ENCODE peak calls at places on chromosome 12, in six cellular contexts. One of them, this sample, is unnamed.

GRCh38 chr12:66131067-66131688 is 628 bp upstream of the LLPH start:
- DNase-seq in cardiac muscle cell: no peak
- DNase-seq in Karpas-422: peak; percentile 50
- DNase-seq in A549: no peak
- DNase-seq in ascending aorta: no peak
- DNase-seq in CD8-positive, alpha-beta T cell: no peak
- DNase-seq in this sample: peak; percentile 5

GRCh38 chr12:43551271-43551970 is 582 bp downstream of the ADAMTS20 start:
- DNase-seq in CD8-positive, alpha-beta T cell: no peak
- DNase-seq in A549: no peak
- DNase-seq in cardiac muscle cell: no peak
- DNase-seq in Karpas-422: no peak
- DNase-seq in ascending aorta: no peak
- DNase-seq in this sample: no peak

GRCh38 chr12:45409966-45410365 is 194.1 kb downstream of the ANO6 start:
- DNase-seq in ascending aorta: no peak
- DNase-seq in cardiac muscle cell: peak; percentile 48
- DNase-seq in A549: no peak
- DNase-seq in Karpas-422: no peak
- DNase-seq in CD8-positive, alpha-beta T cell: no peak
- DNase-seq in this sample: peak; percentile 23

GRCh38 chr12:55974308-55974724 is 438 bp downstream of the RAB5B start:
- DNase-seq in Karpas-422: peak; percentile 81
- DNase-seq in A549: peak; percentile 56
- DNase-seq in ascending aorta: no peak
- DNase-seq in cardiac muscle cell: peak; percentile 52
- DNase-seq in CD8-positive, alpha-beta T cell: peak; percentile 11
- DNase-seq in this sample: peak; percentile 56

GRCh38 chr12:96908170-96908675 is 1.2 kb downstream of the NEDD1 start:
- DNase-seq in ascending aorta: no peak
- DNase-seq in A549: no peak
- DNase-seq in Karpas-422: no peak
- DNase-seq in CD8-positive, alpha-beta T cell: no peak
- DNase-seq in cardiac muscle cell: no peak
- DNase-seq in this sample: no peak

GRCh38 chr12:102891756-102892155 is 25.3 kb downstream of the PAH start:
- DNase-seq in Karpas-422: no peak
- DNase-seq in A549: no peak
- DNase-seq in CD8-positive, alpha-beta T cell: no peak
- DNase-seq in ascending aorta: no peak
- DNase-seq in cardiac muscle cell: no peak
- DNase-seq in this sample: no peak

GRCh38 chr12:116366456-116366776 is 88.9 kb upstream of the MED13L start:
- DNase-seq in cardiac muscle cell: no peak
- DNase-seq in Karpas-422: no peak
- DNase-seq in ascending aorta: peak; percentile 72
- DNase-seq in A549: peak; percentile 75
- DNase-seq in CD8-positive, alpha-beta T cell: no peak
- DNase-seq in this sample: peak; percentile 74

GRCh38 chr12:61804301-61804700 is 455.9 kb upstream of the USP15 start:
- DNase-seq in A549: no peak
- DNase-seq in CD8-positive, alpha-beta T cell: no peak
- DNase-seq in Karpas-422: no peak
- DNase-seq in ascending aorta: no peak
- DNase-seq in cardiac muscle cell: no peak
- DNase-seq in this sample: no peak

GRCh38 chr12:120689397-120690082 is 2.6 kb downstream of the MLEC start:
- DNase-seq in CD8-positive, alpha-beta T cell: no peak
- DNase-seq in A549: no peak
- DNase-seq in cardiac muscle cell: no peak
- DNase-seq in Karpas-422: no peak
- DNase-seq in ascending aorta: no peak
- DNase-seq in this sample: peak; percentile 47

GRCh38 chr12:120447992-120448391 is 1.7 kb downstream of the GATC start:
- DNase-seq in ascending aorta: no peak
- DNase-seq in cardiac muscle cell: no peak
- DNase-seq in CD8-positive, alpha-beta T cell: no peak
- DNase-seq in A549: no peak
- DNase-seq in Karpas-422: peak; percentile 37
- DNase-seq in this sample: no peak

GRCh38 chr12:78684419-78684818 is 180.2 kb upstream of the SYT1 start:
- DNase-seq in A549: no peak
- DNase-seq in cardiac muscle cell: no peak
- DNase-seq in CD8-positive, alpha-beta T cell: no peak
- DNase-seq in ascending aorta: no peak
- DNase-seq in Karpas-422: no peak
- DNase-seq in this sample: no peak

GRCh38 chr12:12975322-12976077 is 23.5 kb upstream of the GPRC5D start:
- DNase-seq in ascending aorta: peak; percentile 76
- DNase-seq in cardiac muscle cell: peak; percentile 60
- DNase-seq in A549: peak; percentile 64
- DNase-seq in Karpas-422: peak; percentile 72
- DNase-seq in CD8-positive, alpha-beta T cell: no peak
- DNase-seq in this sample: no peak

GRCh38 chr12:6860942-6861341 is 6.4 kb upstream of the TPI1 start:
- DNase-seq in Karpas-422: no peak
- DNase-seq in A549: no peak
- DNase-seq in cardiac muscle cell: no peak
- DNase-seq in ascending aorta: no peak
- DNase-seq in CD8-positive, alpha-beta T cell: no peak
- DNase-seq in this sample: no peak

GRCh38 chr12:126952106-126953007 is 1314.6 kb upstream of the TMEM132C start:
- DNase-seq in CD8-positive, alpha-beta T cell: no peak
- DNase-seq in Karpas-422: no peak
- DNase-seq in A549: no peak
- DNase-seq in cardiac muscle cell: peak; percentile 1
- DNase-seq in ascending aorta: no peak
- DNase-seq in this sample: no peak
- H3K27ac ChIP-seq in CD8-positive, alpha-beta T cell: no peak overlapping the region
- H3K27ac ChIP-seq in Karpas-422: no peak overlapping the region
- H3K27ac ChIP-seq in A549: no peak overlapping the region
- H3K27ac ChIP-seq in cardiac muscle cell: no peak overlapping the region
- H3K27ac ChIP-seq in ascending aorta: no peak overlapping the region
- H3K27ac ChIP-seq in this sample: no peak overlapping the region

DNA sequence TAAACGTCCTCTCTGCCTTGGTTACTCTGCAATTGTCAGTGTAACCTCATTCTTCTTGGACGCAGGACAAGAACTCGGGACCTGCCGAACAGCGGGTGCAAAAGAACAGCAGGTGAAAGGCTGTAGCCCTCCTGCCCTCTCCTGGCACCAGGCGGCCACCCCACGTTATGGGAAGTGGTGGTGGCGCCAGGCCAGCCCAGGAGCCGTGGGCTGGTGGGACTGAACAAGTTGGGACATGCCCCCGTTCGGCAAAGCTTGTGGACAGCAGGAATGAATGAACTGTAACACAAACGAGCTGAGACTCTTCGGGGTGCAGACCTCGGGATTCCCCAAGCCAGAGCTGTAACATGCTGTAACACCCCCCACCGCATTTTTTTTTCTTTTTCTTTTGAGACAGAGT is 6.6 kb upstream of the M6PR start:
- DNase-seq in A549: no peak
- DNase-seq in CD8-positive, alpha-beta T cell: no peak
- DNase-seq in cardiac muscle cell: no peak
- DNase-seq in ascending aorta: no peak
- DNase-seq in Karpas-422: no peak
- DNase-seq in this sample: no peak
- H3K4me1 ChIP-seq in A549: peaks cover 2% of the 10 kb centered on the region
- H3K4me1 ChIP-seq in CD8-positive, alpha-beta T cell: peaks cover 92% of the 10 kb centered on the region
- H3K4me1 ChIP-seq in cardiac muscle cell: no peaks in the 10 kb centered on the region
- H3K4me1 ChIP-seq in ascending aorta: peaks cover 1% of the 10 kb centered on the region
- H3K4me1 ChIP-seq in Karpas-422: peaks cover 6% of the 10 kb centered on the region
- H3K4me1 ChIP-seq in this sample: no peaks in the 10 kb centered on the region

GRCh38 chr12:48777501-48778400 is 11.1 kb downstream of the ADCY6 start:
- DNase-seq in Karpas-422: no peak
- DNase-seq in A549: no peak
- DNase-seq in CD8-positive, alpha-beta T cell: no peak
- DNase-seq in ascending aorta: no peak
- DNase-seq in cardiac muscle cell: no peak
- DNase-seq in this sample: no peak

GRCh38 chr12:48779869-48780268 is 9.0 kb downstream of the ADCY6 start:
- DNase-seq in Karpas-422: no peak
- DNase-seq in cardiac muscle cell: peak; percentile 96
- DNase-seq in A549: no peak
- DNase-seq in CD8-positive, alpha-beta T cell: no peak
- DNase-seq in ascending aorta: peak; percentile 94
- DNase-seq in this sample: no peak

GRCh38 chr12:48775991-48776649 is 12.8 kb downstream of the ADCY6 start:
- DNase-seq in Karpas-422: no peak
- DNase-seq in ascending aorta: no peak
- DNase-seq in A549: no peak
- DNase-seq in CD8-positive, alpha-beta T cell: no peak
- DNase-seq in cardiac muscle cell: no peak
- DNase-seq in this sample: no peak

GRCh38 chr12:48775299-48775698 is 13.6 kb downstream of the ADCY6 start:
- DNase-seq in cardiac muscle cell: no peak
- DNase-seq in Karpas-422: no peak
- DNase-seq in CD8-positive, alpha-beta T cell: no peak
- DNase-seq in ascending aorta: no peak
- DNase-seq in A549: no peak
- DNase-seq in this sample: no peak

DNA sequence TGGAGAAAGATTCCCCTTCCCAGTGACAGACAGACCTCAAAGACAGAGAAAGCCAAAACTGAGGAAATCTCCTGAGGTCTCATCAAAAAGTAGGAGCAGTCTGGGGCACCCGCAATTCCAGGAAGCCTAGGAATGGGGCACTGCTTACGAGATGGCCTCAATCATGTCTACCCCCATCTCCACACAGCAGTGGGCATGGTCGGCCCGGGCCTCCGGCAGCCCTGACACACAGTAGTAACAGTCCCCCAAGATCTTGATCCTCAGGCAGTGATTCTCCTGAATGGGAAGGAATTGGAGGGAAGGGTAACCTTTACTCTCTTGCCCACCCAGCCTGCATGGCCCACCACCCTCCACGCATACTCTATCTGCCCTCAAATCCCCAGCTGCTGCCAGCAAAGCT is 11.9 kb downstream of the ADCY6 start:
- DNase-seq in CD8-positive, alpha-beta T cell: no peak
- DNase-seq in Karpas-422: no peak
- DNase-seq in cardiac muscle cell: no peak
- DNase-seq in A549: no peak
- DNase-seq in ascending aorta: no peak
- DNase-seq in this sample: no peak
- H3K27ac ChIP-seq in CD8-positive, alpha-beta T cell: no peak overlapping the region
- H3K27ac ChIP-seq in Karpas-422: no peak overlapping the region
- H3K27ac ChIP-seq in cardiac muscle cell: no peak overlapping the region
- H3K27ac ChIP-seq in A549: no peak overlapping the region
- H3K27ac ChIP-seq in ascending aorta: no peak overlapping the region
- H3K27ac ChIP-seq in this sample: no peak overlapping the region

GRCh38 chr12:68611094-68611818 is 557 bp downstream of the RAP1B start:
- DNase-seq in Karpas-422: peak; percentile 85
- DNase-seq in CD8-positive, alpha-beta T cell: no peak
- DNase-seq in ascending aorta: peak; percentile 84
- DNase-seq in cardiac muscle cell: peak; percentile 74
- DNase-seq in A549: peak; percentile 52
- DNase-seq in this sample: no peak
- H3K4me1 ChIP-seq in Karpas-422: peaks cover 41% of the 10 kb centered on the region
- H3K4me1 ChIP-seq in CD8-positive, alpha-beta T cell: peaks cover 31% of the 10 kb centered on the region
- H3K4me1 ChIP-seq in ascending aorta: peaks cover 22% of the 10 kb centered on the region
- H3K4me1 ChIP-seq in cardiac muscle cell: peaks cover 28% of the 10 kb centered on the region
- H3K4me1 ChIP-seq in A549: peaks cover 37% of the 10 kb centered on the region
- H3K4me1 ChIP-seq in this sample: no peaks in the 10 kb centered on the region

GRCh38 chr12:111757361-111758119 is 9.2 kb upstream of the ALDH2 start:
- DNase-seq in ascending aorta: peak; percentile 78
- DNase-seq in cardiac muscle cell: peak; percentile 81
- DNase-seq in A549: no peak
- DNase-seq in Karpas-422: peak; percentile 89
- DNase-seq in CD8-positive, alpha-beta T cell: no peak
- DNase-seq in this sample: no peak
- H3K27ac ChIP-seq in ascending aorta: peak overlapping the region; percentile 72
- H3K27ac ChIP-seq in cardiac muscle cell: peak overlapping the region; percentile 45
- H3K27ac ChIP-seq in A549: no peak overlapping the region
- H3K27ac ChIP-seq in Karpas-422: peak overlapping the region; percentile 82
- H3K27ac ChIP-seq in CD8-positive, alpha-beta T cell: no peak overlapping the region
- H3K27ac ChIP-seq in this sample: peak overlapping the region; percentile 87

DNA sequence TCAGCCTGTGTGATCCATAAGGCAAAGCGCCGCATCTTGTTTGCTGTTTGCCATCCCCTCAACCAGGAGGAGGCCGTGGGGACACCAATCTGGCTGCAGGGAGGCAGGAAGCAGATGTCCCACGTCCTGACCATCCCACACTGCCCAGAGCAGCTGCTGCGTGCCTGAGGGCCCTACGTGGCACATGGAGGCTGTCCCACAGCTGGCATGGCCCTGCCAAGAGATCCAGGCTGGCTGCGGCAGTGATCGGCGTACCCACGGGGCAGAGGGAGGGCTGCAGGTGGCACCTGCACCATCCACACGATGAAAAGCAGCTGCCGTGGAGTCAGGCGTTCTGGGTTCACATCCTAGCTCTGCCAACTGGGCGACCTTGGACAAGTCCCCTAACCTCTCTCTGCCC is 42.0 kb downstream of the NCOR2 start:
- DNase-seq in A549: no peak
- DNase-seq in ascending aorta: peak; percentile 77
- DNase-seq in Karpas-422: no peak
- DNase-seq in CD8-positive, alpha-beta T cell: no peak
- DNase-seq in cardiac muscle cell: no peak
- DNase-seq in this sample: no peak
- H3K4me1 ChIP-seq in A549: peaks cover 18% of the 10 kb centered on the region
- H3K4me1 ChIP-seq in ascending aorta: peaks cover 31% of the 10 kb centered on the region
- H3K4me1 ChIP-seq in Karpas-422: peaks cover 3% of the 10 kb centered on the region
- H3K4me1 ChIP-seq in CD8-positive, alpha-beta T cell: peaks cover 4% of the 10 kb centered on the region
- H3K4me1 ChIP-seq in cardiac muscle cell: peaks cover 8% of the 10 kb centered on the region
- H3K4me1 ChIP-seq in this sample: peaks cover 13% of the 10 kb centered on the region

GRCh38 chr12:92411687-92412086 is 266.0 kb upstream of the BTG1 start:
- DNase-seq in A549: no peak
- DNase-seq in Karpas-422: no peak
- DNase-seq in cardiac muscle cell: no peak
- DNase-seq in CD8-positive, alpha-beta T cell: no peak
- DNase-seq in ascending aorta: no peak
- DNase-seq in this sample: no peak
- H3K27ac ChIP-seq in A549: no peak overlapping the region
- H3K27ac ChIP-seq in Karpas-422: no peak overlapping the region
- H3K27ac ChIP-seq in cardiac muscle cell: no peak overlapping the region
- H3K27ac ChIP-seq in CD8-positive, alpha-beta T cell: no peak overlapping the region
- H3K27ac ChIP-seq in ascending aorta: no peak overlapping the region
- H3K27ac ChIP-seq in this sample: no peak overlapping the region

DNA sequence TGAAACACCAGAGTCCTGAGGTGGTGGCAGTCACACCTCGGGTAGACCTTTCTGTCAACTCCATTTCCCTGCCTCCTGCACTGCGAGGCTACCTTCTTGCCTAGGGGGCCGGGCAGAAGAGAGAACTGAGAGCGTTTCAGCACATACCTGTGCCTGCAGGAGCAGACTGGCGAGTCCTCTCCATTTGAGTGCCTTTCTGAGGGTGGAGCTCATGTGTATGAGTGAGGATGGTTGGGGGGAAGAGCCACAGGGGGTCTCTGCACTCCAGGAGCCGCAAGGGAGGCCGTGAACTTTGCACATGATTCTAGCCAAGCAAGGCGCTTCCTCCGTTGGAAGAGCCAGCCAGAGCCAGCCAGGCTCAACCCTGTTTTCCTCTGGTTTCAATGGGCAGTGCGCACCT is 31.0 kb upstream of the CCND2 start:
- DNase-seq in ascending aorta: no peak
- DNase-seq in CD8-positive, alpha-beta T cell: no peak
- DNase-seq in A549: no peak
- DNase-seq in Karpas-422: no peak
- DNase-seq in cardiac muscle cell: no peak
- DNase-seq in this sample: no peak
- H3K4me1 ChIP-seq in ascending aorta: no peaks in the 10 kb centered on the region
- H3K4me1 ChIP-seq in CD8-positive, alpha-beta T cell: no peaks in the 10 kb centered on the region
- H3K4me1 ChIP-seq in A549: no peaks in the 10 kb centered on the region
- H3K4me1 ChIP-seq in Karpas-422: no peaks in the 10 kb centered on the region
- H3K4me1 ChIP-seq in cardiac muscle cell: peaks cover 8% of the 10 kb centered on the region
- H3K4me1 ChIP-seq in this sample: no peaks in the 10 kb centered on the region

GRCh38 chr12:51067229-51067628 is 16.2 kb downstream of the CSRNP2 start:
- DNase-seq in CD8-positive, alpha-beta T cell: no peak
- DNase-seq in cardiac muscle cell: no peak
- DNase-seq in Karpas-422: no peak
- DNase-seq in ascending aorta: no peak
- DNase-seq in A549: no peak
- DNase-seq in this sample: peak; percentile 63
- H3K27ac ChIP-seq in CD8-positive, alpha-beta T cell: no peak overlapping the region
- H3K27ac ChIP-seq in cardiac muscle cell: no peak overlapping the region
- H3K27ac ChIP-seq in Karpas-422: no peak overlapping the region
- H3K27ac ChIP-seq in ascending aorta: no peak overlapping the region
- H3K27ac ChIP-seq in A549: no peak overlapping the region
- H3K27ac ChIP-seq in this sample: no peak overlapping the region

This sample was measured in trophoblast cell.